ENCODE peak calls at places on chromosomes 1 and 21, in four cellular contexts. T, Z, U and H are unnamed samples.

GRCh38 chr1:226601456-226601855 is 52.9 kb downstream of the STUM start:
- DNase-seq in Z (no peak), T (no peak), U (no peak), H (no peak)

GRCh38 chr1:200982071-200982945 is 41.2 kb downstream of the KIF21B start:
- DNase-seq in T (no peak), Z (no peak), U (no peak), H (peak; percentile 70)

GRCh38 chr1:84344286-84344685 is 42.8 kb downstream of the SAMD13 start:
- DNase-seq in Z (no peak), T (no peak), U (no peak), H (no peak)

GRCh38 chr21:44695176-44695575 is 1.8 kb upstream of the KRTAP10-12 start:
- DNase-seq in T (no peak), U (no peak), Z (no peak), H (no peak)

GRCh38 chr21:41149199-41149598 is 18.8 kb upstream of the BACE2 start:
- DNase-seq in T (no peak), U (no peak), Z (no peak), H (no peak)

GRCh38 chr1:174209347-174210187 is 50.2 kb downstream of the RABGAP1L start:
- DNase-seq in Z (no peak), U (no peak), T (no peak), H (no peak)

GRCh38 chr1:158077366-158078256 is 84.2 kb downstream of the KIRREL1 start:
- DNase-seq in T (no peak), Z (no peak), U (no peak), H (no peak)

GRCh38 chr21:45985471-45986315 is 4.1 kb downstream of the COL6A1 start:
- DNase-seq in Z (no peak), T (no peak), U (peak; percentile 7), H (no peak)

GRCh38 chr1:53731779-53732305 is 7.1 kb downstream of the GLIS1 start:
- DNase-seq in Z (no peak), T (no peak), U (no peak), H (no peak)

GRCh38 chr1:167083871-167084270 is 6.3 kb downstream of the GPA33 start:
- DNase-seq in T (no peak), U (no peak), Z (no peak), H (no peak)

GRCh38 chr1:229845410-229846138 is 219.5 kb downstream of the URB2 start:
- DNase-seq in U (no peak), T (no peak), Z (no peak), H (no peak)

GRCh38 chr1:229844675-229845074 is 218.6 kb downstream of the URB2 start:
- DNase-seq in T (no peak), Z (no peak), U (peak; percentile 54), H (no peak)

GRCh38 chr1:229853751-229854150 is 213.3 kb upstream of the GALNT2 start:
- DNase-seq in Z (no peak), T (no peak), U (no peak), H (no peak)

GRCh38 chr1:229846351-229846750 is 220.3 kb downstream of the URB2 start:
- DNase-seq in U (peak; percentile 46), T (no peak), Z (no peak), H (no peak)

DNA sequence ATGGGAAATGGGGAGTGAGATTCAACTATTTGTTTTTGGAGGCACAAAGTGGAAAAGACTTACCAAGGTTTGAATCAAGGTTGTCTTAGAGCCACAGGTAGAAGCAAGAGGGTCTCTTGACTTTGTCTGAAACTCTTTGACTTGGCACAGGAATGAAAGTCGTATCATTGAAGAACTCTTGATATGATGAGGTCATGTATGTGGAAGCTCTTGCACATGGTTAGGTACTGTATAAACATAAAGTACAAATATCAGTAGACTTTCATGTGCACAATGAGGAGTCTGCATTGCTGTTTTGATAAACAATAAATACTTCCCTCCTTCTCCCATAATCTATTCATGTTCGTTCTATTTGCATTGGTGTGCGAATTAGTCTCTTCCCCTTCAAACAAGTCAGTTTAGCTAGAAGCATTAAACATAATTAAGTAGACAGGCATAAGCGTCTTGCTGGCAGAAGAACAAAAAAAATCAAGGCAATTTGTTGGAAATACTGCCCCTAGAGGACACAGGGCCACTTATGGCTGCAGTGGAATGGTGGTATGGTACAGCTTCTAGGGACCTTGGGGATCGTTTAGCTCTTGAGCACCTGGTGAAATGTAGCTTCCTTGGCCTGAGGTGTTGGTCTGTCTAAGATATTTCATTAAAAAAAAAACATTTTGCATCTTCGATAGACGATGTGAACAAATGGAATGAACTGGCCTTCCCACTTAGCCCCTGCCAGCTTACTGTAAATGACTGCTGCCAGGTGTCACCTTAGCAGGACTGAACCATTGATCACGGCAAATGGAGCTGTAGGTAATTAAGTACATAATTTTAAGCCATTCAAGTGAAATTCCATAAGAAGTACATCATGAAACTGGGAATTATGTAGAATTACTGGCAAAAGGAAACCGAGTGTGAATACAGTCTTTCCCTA is 218.0 kb upstream of the GALNT2 start:
- DNase-seq in U (no peak), Z (peak; percentile 73), T (peak; percentile 57), H (peak; percentile 37)
- H3K4me3 ChIP-seq in U (no peak overlapping the region), Z (no peak overlapping the region), T (no peak overlapping the region), H (no peak overlapping the region)

DNA sequence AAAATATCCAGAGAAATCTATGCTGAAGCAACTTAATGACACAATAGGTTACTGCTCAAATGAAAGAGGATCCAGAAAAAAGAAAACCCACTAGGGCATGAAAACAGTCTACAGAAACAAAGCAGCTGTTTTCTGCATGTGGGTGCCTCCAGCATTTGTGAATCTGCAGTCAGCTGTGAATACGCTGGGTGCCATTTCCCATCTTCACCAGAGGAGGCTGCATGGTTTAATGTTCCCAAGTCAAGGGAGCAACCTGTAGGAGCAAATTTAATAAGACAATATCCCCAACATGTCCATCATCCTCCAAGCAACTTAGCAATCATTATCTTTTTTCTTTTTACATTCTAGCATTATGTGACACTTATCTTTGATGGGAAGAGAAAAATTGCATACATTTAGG is 396.6 kb downstream of the BRINP2 start:
- DNase-seq in T (peak; percentile 30), U (no peak), Z (peak; percentile 58), H (peak; percentile 6)
- TF ChIP-seq CTCF in T (peak; percentile 39), U (peak; percentile 32), Z (peak; percentile 38), H (peak; percentile 30)

GRCh38 chr1:61087574-61087973 is 5.2 kb downstream of the NFIA start:
- DNase-seq in T (no peak), U (no peak), Z (no peak), H (no peak)

GRCh38 chr1:61086245-61086644 is 3.9 kb downstream of the NFIA start:
- DNase-seq in Z (no peak), T (no peak), U (no peak), H (no peak)

GRCh38 chr1:61084560-61084991 is 2.2 kb downstream of the NFIA start:
- DNase-seq in U (no peak), Z (no peak), T (no peak), H (peak; percentile 29)

GRCh38 chr1:61083799-61084385 is 1.5 kb downstream of the NFIA start:
- DNase-seq in T (no peak), Z (peak; percentile 19), U (no peak), H (peak; percentile 34)

GRCh38 chr1:61085191-61086086 is 3.1 kb downstream of the NFIA start:
- DNase-seq in T (no peak), Z (no peak), U (no peak), H (no peak)
- H3K4me3 ChIP-seq in T (no peak overlapping the region), Z (no peak overlapping the region), U (peak overlapping the region; percentile 92), H (no peak overlapping the region)

DNA sequence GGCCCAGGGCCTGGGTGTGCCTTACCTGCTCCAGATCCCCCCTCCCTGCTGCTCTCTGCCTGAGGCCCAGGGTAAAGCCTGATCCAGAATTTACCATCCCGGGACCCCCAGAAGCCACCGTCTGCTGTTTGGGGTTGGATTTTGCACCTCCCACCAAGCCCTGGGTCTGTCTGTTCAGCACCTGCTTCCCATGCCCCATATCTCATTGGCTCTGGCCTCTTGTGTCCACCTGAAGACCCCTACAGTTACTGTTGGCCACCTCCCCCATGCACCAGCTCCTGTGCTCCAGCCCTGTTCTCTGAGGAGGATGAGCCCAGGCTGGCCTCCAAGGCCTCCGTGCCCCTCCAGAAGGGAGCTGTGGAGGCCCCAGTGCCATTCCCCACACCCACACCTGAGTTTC is 113.9 kb downstream of the GRIK3 start:
- DNase-seq in Z (no peak), U (no peak), T (no peak), H (no peak)
- TF ChIP-seq CTCF in Z (no peak), U (no peak), T (no peak), H (no peak)

DNA sequence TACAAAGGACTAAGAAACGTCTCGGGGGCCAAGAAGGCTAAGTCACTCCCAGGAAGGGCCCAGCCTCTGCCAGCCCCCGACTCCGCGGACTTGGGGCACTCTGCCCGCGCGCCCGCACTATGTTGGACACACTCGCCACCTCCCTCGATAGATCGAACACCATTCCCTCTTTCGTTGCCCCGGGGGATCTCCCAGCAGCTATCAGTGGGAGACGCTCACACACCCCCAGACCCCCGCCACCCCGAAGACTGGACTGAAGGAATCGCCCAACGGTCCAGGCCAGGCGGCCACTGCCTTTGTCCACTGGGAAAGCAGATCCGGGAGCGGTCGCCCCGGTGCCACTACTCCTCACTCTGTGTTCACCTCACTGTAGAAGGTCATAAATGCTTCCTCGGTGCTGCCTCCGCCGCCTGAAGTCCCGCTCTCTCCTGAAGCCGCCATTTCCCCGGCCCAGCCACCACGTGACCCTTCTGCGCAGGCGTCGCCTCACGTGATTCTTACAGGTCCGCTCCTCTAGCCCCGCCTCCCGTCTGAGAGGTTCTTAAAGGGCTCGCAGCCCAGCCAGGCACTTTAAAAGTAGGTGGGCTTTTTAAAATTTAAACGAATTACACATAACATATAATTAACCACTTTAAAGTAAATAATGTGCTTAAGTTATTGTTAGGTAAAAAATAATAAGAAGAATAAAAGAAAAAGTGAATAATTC is at the start of gene DNAJC8:
- DNase-seq in T (peak; percentile 97), U (peak; percentile 97), Z (peak; percentile 99), H (peak; percentile 94)
- H3K4me3 ChIP-seq in T (peak within 1 kb of the TSS; percentile 91), U (peak within 1 kb of the TSS; percentile 87), Z (peak within 1 kb of the TSS; percentile 99), H (peak within 1 kb of the TSS; percentile 95)

GRCh38 chr1:99348375-99349132 is 84.3 kb downstream of the PLPPR4 start:
- DNase-seq in U (no peak), T (no peak), Z (no peak), H (peak; percentile 13)

DNA sequence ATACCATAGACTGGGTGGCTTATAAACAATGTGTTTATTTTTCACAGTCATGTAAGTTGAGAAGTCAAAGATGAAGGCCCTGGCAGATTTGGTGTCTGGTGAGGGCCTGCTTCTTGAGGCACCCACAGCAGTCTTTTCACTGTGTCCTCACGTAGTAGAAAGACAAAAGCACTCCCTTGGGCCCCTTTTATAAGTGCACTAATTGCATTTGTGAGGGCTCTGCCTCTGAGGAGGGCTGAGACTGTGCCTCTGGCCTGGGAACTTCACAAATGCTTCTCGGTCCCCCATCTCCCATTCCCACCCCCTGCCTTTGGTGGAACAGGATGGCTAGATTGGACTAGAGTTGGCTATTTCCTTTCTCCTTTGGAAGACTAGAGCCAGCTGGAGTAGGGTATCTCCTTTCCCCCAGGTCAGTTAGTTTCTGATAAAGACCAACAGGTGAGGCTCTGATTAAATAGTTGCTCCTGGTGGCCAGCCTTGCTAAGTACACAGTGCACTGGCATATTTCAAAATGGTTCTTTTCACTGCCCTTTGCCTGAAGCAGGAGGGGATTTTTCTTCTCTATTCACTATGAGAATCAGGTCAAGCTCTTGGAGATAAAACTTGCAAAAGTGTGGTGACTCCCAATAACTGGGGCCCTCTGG is 82.9 kb downstream of the PLPPR4 start:
- DNase-seq in Z (peak; percentile 40), T (no peak), U (no peak), H (no peak)
- TF ChIP-seq CTCF in Z (peak; percentile 38), T (peak; percentile 16), U (no peak), H (no peak)

GRCh38 chr1:40092241-40092640 is 4.8 kb downstream of the PPT1 start:
- DNase-seq in U (no peak), Z (no peak), T (no peak), H (peak; percentile 56)

GRCh38 chr1:40096977-40097782 is at the start of gene PPT1:
- DNase-seq in U (peak; percentile 82), Z (peak; percentile 91), T (peak; percentile 92), H (peak; percentile 64)

GRCh38 chr1:40096646-40096976 is 441 bp downstream of the PPT1 start:
- DNase-seq in Z (no peak), U (peak; percentile 12), T (no peak), H (no peak)

GRCh38 chr1:40092811-40093617 is 4.0 kb downstream of the PPT1 start:
- DNase-seq in U (no peak), Z (no peak), T (no peak), H (peak; percentile 73)

GRCh38 chr1:40094481-40095110 is 2.5 kb downstream of the PPT1 start:
- DNase-seq in T (no peak), Z (no peak), U (no peak), H (no peak)
- H3K4me3 ChIP-seq in T (no peak overlapping the region), Z (no peak overlapping the region), U (no peak overlapping the region), H (no peak overlapping the region)